ENCODE peak calls at places on chromosomes 16 and 17, in nine cellular contexts. Z, E, J, O, K, S, Q, G and T are unnamed samples.

GRCh38 chr17:55154101-55154500 is 110.7 kb upstream of the HLF start:
- DNase-seq in Q (no peak), O (no peak), K (no peak), S (no peak), E (no peak), J (no peak), Z (no peak), G (no peak), T (no peak)

GRCh38 chr16:84478172-84478948 is 26.1 kb downstream of the MEAK7 start:
- DNase-seq in K (no peak), O (no peak), J (no peak), Q (peak), E (no peak), G (no peak), Z (no peak), S (no peak), T (no peak)

GRCh38 chr16:85354623-85355514 is 242.6 kb upstream of the CIBAR2 start:
- DNase-seq in G (no peak), O (no peak), Q (peak), J (no peak), Z (no peak), S (no peak), K (no peak), E (no peak), T (no peak)

GRCh38 chr16:67853670-67854069 is 6.2 kb upstream of the CENPT start:
- DNase-seq in O (no peak), E (no peak), J (no peak), Z (no peak), G (no peak), Q (no peak), S (no peak), K (no peak), T (no peak)

GRCh38 chr16:50425648-50426047 is 56.9 kb upstream of the BRD7 start:
- DNase-seq in J (no peak), G (no peak), Z (no peak), Q (no peak), E (no peak), O (no peak), K (no peak), S (no peak), T (no peak)

GRCh38 chr17:60188727-60189126 is 39.0 kb downstream of the CA4 start:
- DNase-seq in K (no peak), O (no peak), J (no peak), E (no peak), S (no peak), Z (no peak), Q (no peak), G (no peak), T (no peak)

GRCh38 chr16:53892155-53892554 is 188.2 kb downstream of the FTO start:
- DNase-seq in O (no peak), G (peak), S (peak), Z (peak), E (peak), J (peak), K (peak), Q (peak), T (peak)

GRCh38 chr16:85421338-85422123 is 191.6 kb upstream of the GSE1 start:
- DNase-seq in K (no peak), S (no peak), E (no peak), Z (no peak), O (no peak), J (no peak), G (no peak), Q (no peak), T (no peak)

GRCh38 chr16:77169650-77170236 is 21.2 kb upstream of the MON1B start:
- DNase-seq in J (peak), G (peak), Z (no peak), O (no peak), Q (peak), S (peak), K (peak), E (no peak), T (peak)

GRCh38 chr17:77211681-77212080 is 70.9 kb downstream of the SEC14L1 start:
- DNase-seq in G (no peak), K (no peak), O (no peak), J (no peak), E (no peak), Z (no peak), Q (no peak), S (no peak), T (no peak)

GRCh38 chr17:11240041-11240801 is 792 bp upstream of the SHISA6 start:
- DNase-seq in K (no peak), E (no peak), G (no peak), S (no peak), Q (peak), O (no peak), Z (no peak), J (no peak), T (no peak)

GRCh38 chr16:12587646-12588277 is 215.9 kb downstream of the CPPED1 start:
- DNase-seq in G (no peak), K (no peak), J (no peak), Q (no peak), E (no peak), Z (no peak), O (no peak), S (no peak), T (no peak)

GRCh38 chr16:10895053-10895946 is 18.3 kb downstream of the CIITA start:
- DNase-seq in K (peak), J (peak), Z (no peak), O (no peak), S (peak), Q (peak), G (peak), E (no peak), T (no peak)

GRCh38 chr17:42124256-42124655 is 1.7 kb downstream of the HSPB9 start:
- DNase-seq in S (no peak), Q (no peak), O (no peak), Z (no peak), K (no peak), J (no peak), E (no peak), G (no peak), T (no peak)

GRCh38 chr17:50533720-50534148 is 1.2 kb downstream of the EPN3 start:
- DNase-seq in E (peak), Q (peak), G (no peak), S (peak), O (no peak), J (no peak), K (no peak), Z (no peak), T (peak)

GRCh38 chr17:59756236-59756818 is 48.9 kb downstream of the VMP1 start:
- DNase-seq in S (peak), E (no peak), O (no peak), Z (no peak), J (no peak), G (no peak), K (no peak), Q (peak), T (no peak)

GRCh38 chr17:34252138-34252889 is 2.8 kb upstream of the CCL2 start:
- DNase-seq in K (no peak), Z (no peak), Q (peak), G (peak), O (peak), S (peak), J (no peak), E (peak), T (no peak)

GRCh38 chr17:34601431-34601830 is 22.0 kb downstream of the TMEM132E start:
- DNase-seq in G (no peak), S (no peak), Q (no peak), Z (no peak), J (no peak), E (no peak), K (no peak), O (no peak), T (no peak)

GRCh38 chr17:59311051-59311468 is 20.4 kb upstream of the YPEL2 start:
- DNase-seq in J (peak), K (peak), Q (peak), O (no peak), E (peak), S (peak), G (peak), Z (peak), T (peak)

GRCh38 chr17:43579570-43580140 is 33.5 kb upstream of the ETV4 start:
- DNase-seq in K (no peak), S (peak), Z (no peak), Q (peak), G (no peak), E (no peak), J (no peak), O (no peak), T (no peak)